ENCODE peak calls at places on chromosomes 2 and 18, in six cellular contexts. One of them, this sample, is unnamed.

GRCh38 chr2:196170681-196171247 is 614 bp downstream of the STK17B start:
- DNase-seq in H9: peak; percentile 29
- DNase-seq in mesendoderm: peak; percentile 48
- DNase-seq in IMR-90: peak; percentile 60
- DNase-seq in trophoblast cell: peak; percentile 85
- DNase-seq in neuronal stem cell: peak; percentile 17
- DNase-seq in this sample: peak; percentile 68

GRCh38 chr18:62183578-62184195 is 3.2 kb downstream of the PIGN start:
- DNase-seq in H9: no peak
- DNase-seq in mesendoderm: peak; percentile 55
- DNase-seq in IMR-90: peak; percentile 68
- DNase-seq in trophoblast cell: peak; percentile 84
- DNase-seq in neuronal stem cell: peak; percentile 33
- DNase-seq in this sample: peak; percentile 69

GRCh38 chr2:128808462-128809255 is 490.0 kb upstream of the HS6ST1 start:
- DNase-seq in H9: no peak
- DNase-seq in mesendoderm: peak; percentile 38
- DNase-seq in IMR-90: peak; percentile 51
- DNase-seq in trophoblast cell: no peak
- DNase-seq in neuronal stem cell: no peak
- DNase-seq in this sample: peak; percentile 34

GRCh38 chr2:29016500-29016899 is 35.4 kb downstream of the TOGARAM2 start:
- DNase-seq in H9: no peak
- DNase-seq in mesendoderm: no peak
- DNase-seq in IMR-90: no peak
- DNase-seq in trophoblast cell: no peak
- DNase-seq in neuronal stem cell: no peak
- DNase-seq in this sample: no peak

GRCh38 chr2:54665436-54665856 is 58.0 kb upstream of the EML6 start:
- DNase-seq in H9: peak; percentile 73
- DNase-seq in mesendoderm: peak; percentile 73
- DNase-seq in IMR-90: peak; percentile 68
- DNase-seq in trophoblast cell: peak; percentile 64
- DNase-seq in neuronal stem cell: peak; percentile 49
- DNase-seq in this sample: peak; percentile 53

GRCh38 chr2:237575869-237576862 is 9.8 kb downstream of the PRLH start:
- DNase-seq in H9: no peak
- DNase-seq in mesendoderm: no peak
- DNase-seq in IMR-90: no peak
- DNase-seq in trophoblast cell: no peak
- DNase-seq in neuronal stem cell: no peak
- DNase-seq in this sample: no peak

GRCh38 chr2:99101697-99102096 is 39.8 kb upstream of the C2orf15 start:
- DNase-seq in H9: no peak
- DNase-seq in mesendoderm: no peak
- DNase-seq in IMR-90: peak; percentile 3
- DNase-seq in trophoblast cell: peak; percentile 2
- DNase-seq in neuronal stem cell: no peak
- DNase-seq in this sample: peak; percentile 23

GRCh38 chr2:123791716-123792115 is 233.4 kb upstream of the CNTNAP5 start:
- DNase-seq in H9: no peak
- DNase-seq in mesendoderm: peak; percentile 43
- DNase-seq in IMR-90: no peak
- DNase-seq in trophoblast cell: no peak
- DNase-seq in neuronal stem cell: no peak
- DNase-seq in this sample: peak; percentile 6

GRCh38 chr2:180578441-180578840 is 402.0 kb upstream of the UBE2E3 start:
- DNase-seq in H9: no peak
- DNase-seq in mesendoderm: no peak
- DNase-seq in IMR-90: no peak
- DNase-seq in trophoblast cell: no peak
- DNase-seq in neuronal stem cell: no peak
- DNase-seq in this sample: no peak

GRCh38 chr2:8149985-8150547 is 531.8 kb upstream of the ID2 start:
- DNase-seq in H9: peak; percentile 38
- DNase-seq in mesendoderm: peak; percentile 86
- DNase-seq in IMR-90: peak; percentile 59
- DNase-seq in trophoblast cell: peak; percentile 82
- DNase-seq in neuronal stem cell: no peak
- DNase-seq in this sample: peak; percentile 22

GRCh38 chr18:49898421-49898820 is 85.1 kb upstream of the ACAA2 start:
- DNase-seq in H9: peak; percentile 50
- DNase-seq in mesendoderm: peak; percentile 75
- DNase-seq in IMR-90: peak; percentile 69
- DNase-seq in trophoblast cell: peak; percentile 91
- DNase-seq in neuronal stem cell: peak; percentile 86
- DNase-seq in this sample: peak; percentile 82

GRCh38 chr2:181471783-181472182 is 14.6 kb downstream of the ITGA4 start:
- DNase-seq in H9: no peak
- DNase-seq in mesendoderm: no peak
- DNase-seq in IMR-90: no peak
- DNase-seq in trophoblast cell: no peak
- DNase-seq in neuronal stem cell: no peak
- DNase-seq in this sample: peak; percentile 47

GRCh38 chr2:128692895-128693519 is 374.3 kb upstream of the HS6ST1 start:
- DNase-seq in H9: no peak
- DNase-seq in mesendoderm: no peak
- DNase-seq in IMR-90: no peak
- DNase-seq in trophoblast cell: peak; percentile 8
- DNase-seq in neuronal stem cell: no peak
- DNase-seq in this sample: no peak

GRCh38 chr18:63832470-63832869 is 55.0 kb upstream of the SERPINB2 start:
- DNase-seq in H9: no peak
- DNase-seq in mesendoderm: no peak
- DNase-seq in IMR-90: peak; percentile 86
- DNase-seq in trophoblast cell: peak; percentile 13
- DNase-seq in neuronal stem cell: no peak
- DNase-seq in this sample: no peak

GRCh38 chr18:63829886-63830285 is 54.7 kb downstream of the SERPINB7 start:
- DNase-seq in H9: no peak
- DNase-seq in mesendoderm: no peak
- DNase-seq in IMR-90: peak; percentile 19
- DNase-seq in trophoblast cell: no peak
- DNase-seq in neuronal stem cell: no peak
- DNase-seq in this sample: no peak

GRCh38 chr18:63834471-63835113 is 52.9 kb upstream of the SERPINB2 start:
- DNase-seq in H9: no peak
- DNase-seq in mesendoderm: no peak
- DNase-seq in IMR-90: no peak
- DNase-seq in trophoblast cell: no peak
- DNase-seq in neuronal stem cell: no peak
- DNase-seq in this sample: no peak

GRCh38 chr18:63828120-63828519 is 52.9 kb downstream of the SERPINB7 start:
- DNase-seq in H9: no peak
- DNase-seq in mesendoderm: no peak
- DNase-seq in IMR-90: no peak
- DNase-seq in trophoblast cell: no peak
- DNase-seq in neuronal stem cell: no peak
- DNase-seq in this sample: no peak

DNA sequence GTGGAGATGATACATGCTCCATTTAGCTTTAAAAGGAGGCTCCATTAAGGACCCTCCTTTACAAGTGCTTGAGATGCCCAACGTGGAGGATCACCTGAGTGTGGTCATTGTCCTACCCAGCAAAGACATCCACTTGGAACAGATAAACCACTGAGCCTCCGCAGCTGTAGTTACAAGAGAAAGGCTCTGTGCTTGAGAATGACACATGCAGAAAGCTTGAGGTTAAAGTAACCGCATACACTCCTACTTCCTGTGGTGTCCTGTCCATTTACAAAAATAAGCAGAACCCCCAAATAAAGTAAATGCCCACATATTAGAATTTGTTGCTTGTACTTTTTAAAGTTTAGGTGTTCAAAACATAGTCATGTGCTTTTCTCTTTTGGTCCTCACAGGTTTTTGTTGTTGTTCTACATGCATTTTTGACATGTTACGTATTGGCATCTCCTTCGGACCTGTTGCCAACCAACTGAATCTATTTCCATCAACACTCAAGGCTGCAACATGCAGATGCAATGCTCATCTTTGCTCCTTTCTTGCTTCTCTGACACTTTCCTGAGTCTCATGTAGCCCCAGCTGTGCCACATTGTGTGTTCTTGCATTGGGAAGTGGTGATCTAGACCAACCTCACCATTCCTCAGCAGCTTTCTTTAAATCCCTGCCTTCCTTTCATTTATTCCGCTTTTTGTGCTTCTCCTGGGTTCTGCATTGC is 56.0 kb downstream of the SERPINB7 start:
- DNase-seq in H9: no peak
- DNase-seq in mesendoderm: peak; percentile 9
- DNase-seq in IMR-90: peak; percentile 84
- DNase-seq in trophoblast cell: peak; percentile 21
- DNase-seq in neuronal stem cell: no peak
- DNase-seq in this sample: peak; percentile 67
- H2AK5ac ChIP-seq in H9: no peak overlapping the region
- H2AK5ac ChIP-seq in mesendoderm: no peak overlapping the region
- H2AK5ac ChIP-seq in IMR-90: peak overlapping the region; percentile 91
- H2AK5ac ChIP-seq in trophoblast cell: no peak overlapping the region
- H2AK5ac ChIP-seq in neuronal stem cell: no peak overlapping the region
- H2AK5ac ChIP-seq in this sample: no peak overlapping the region

GRCh38 chr2:212943351-212943750 is 208.1 kb downstream of the IKZF2 start:
- DNase-seq in H9: no peak
- DNase-seq in mesendoderm: no peak
- DNase-seq in IMR-90: no peak
- DNase-seq in trophoblast cell: no peak
- DNase-seq in neuronal stem cell: no peak
- DNase-seq in this sample: no peak

GRCh38 chr2:212940816-212941215 is 210.6 kb downstream of the IKZF2 start:
- DNase-seq in H9: peak; percentile 70
- DNase-seq in mesendoderm: peak; percentile 95
- DNase-seq in IMR-90: peak; percentile 34
- DNase-seq in trophoblast cell: no peak
- DNase-seq in neuronal stem cell: peak; percentile 58
- DNase-seq in this sample: peak; percentile 14

GRCh38 chr2:212938144-212938793 is 213.1 kb downstream of the IKZF2 start:
- DNase-seq in H9: no peak
- DNase-seq in mesendoderm: no peak
- DNase-seq in IMR-90: no peak
- DNase-seq in trophoblast cell: no peak
- DNase-seq in neuronal stem cell: no peak
- DNase-seq in this sample: no peak

GRCh38 chr2:212939777-212940531 is 211.5 kb downstream of the IKZF2 start:
- DNase-seq in H9: peak; percentile 34
- DNase-seq in mesendoderm: peak; percentile 50
- DNase-seq in IMR-90: no peak
- DNase-seq in trophoblast cell: no peak
- DNase-seq in neuronal stem cell: no peak
- DNase-seq in this sample: no peak

GRCh38 chr2:212941361-212941760 is 210.1 kb downstream of the IKZF2 start:
- DNase-seq in H9: no peak
- DNase-seq in mesendoderm: no peak
- DNase-seq in IMR-90: no peak
- DNase-seq in trophoblast cell: no peak
- DNase-seq in neuronal stem cell: no peak
- DNase-seq in this sample: no peak
- H3K18ac ChIP-seq in H9: no peak overlapping the region
- H3K18ac ChIP-seq in mesendoderm: no peak overlapping the region
- H3K18ac ChIP-seq in IMR-90: no peak overlapping the region
- H3K18ac ChIP-seq in trophoblast cell: no peak overlapping the region
- H3K18ac ChIP-seq in neuronal stem cell: no peak overlapping the region
- H3K18ac ChIP-seq in this sample: no peak overlapping the region

GRCh38 chr2:10052216-10052615 is 8.9 kb downstream of the KLF11 start:
- DNase-seq in H9: no peak
- DNase-seq in mesendoderm: no peak
- DNase-seq in IMR-90: no peak
- DNase-seq in trophoblast cell: no peak
- DNase-seq in neuronal stem cell: no peak
- DNase-seq in this sample: no peak
- H3K23ac ChIP-seq in H9: no peak overlapping the region
- H3K23ac ChIP-seq in mesendoderm: no peak overlapping the region
- H3K23ac ChIP-seq in IMR-90: no peak overlapping the region
- H3K23ac ChIP-seq in trophoblast cell: no peak overlapping the region
- H3K23ac ChIP-seq in neuronal stem cell: no peak overlapping the region
- H3K23ac ChIP-seq in this sample: no peak overlapping the region

GRCh38 chr2:50974940-50975339 is 57.0 kb downstream of the NRXN1 start:
- DNase-seq in H9: no peak
- DNase-seq in mesendoderm: no peak
- DNase-seq in IMR-90: no peak
- DNase-seq in trophoblast cell: no peak
- DNase-seq in neuronal stem cell: no peak
- DNase-seq in this sample: no peak
- H2AK5ac ChIP-seq in H9: no peak overlapping the region
- H2AK5ac ChIP-seq in mesendoderm: no peak overlapping the region
- H2AK5ac ChIP-seq in IMR-90: no peak overlapping the region
- H2AK5ac ChIP-seq in trophoblast cell: no peak overlapping the region
- H2AK5ac ChIP-seq in neuronal stem cell: no peak overlapping the region
- H2AK5ac ChIP-seq in this sample: no peak overlapping the region

DNA sequence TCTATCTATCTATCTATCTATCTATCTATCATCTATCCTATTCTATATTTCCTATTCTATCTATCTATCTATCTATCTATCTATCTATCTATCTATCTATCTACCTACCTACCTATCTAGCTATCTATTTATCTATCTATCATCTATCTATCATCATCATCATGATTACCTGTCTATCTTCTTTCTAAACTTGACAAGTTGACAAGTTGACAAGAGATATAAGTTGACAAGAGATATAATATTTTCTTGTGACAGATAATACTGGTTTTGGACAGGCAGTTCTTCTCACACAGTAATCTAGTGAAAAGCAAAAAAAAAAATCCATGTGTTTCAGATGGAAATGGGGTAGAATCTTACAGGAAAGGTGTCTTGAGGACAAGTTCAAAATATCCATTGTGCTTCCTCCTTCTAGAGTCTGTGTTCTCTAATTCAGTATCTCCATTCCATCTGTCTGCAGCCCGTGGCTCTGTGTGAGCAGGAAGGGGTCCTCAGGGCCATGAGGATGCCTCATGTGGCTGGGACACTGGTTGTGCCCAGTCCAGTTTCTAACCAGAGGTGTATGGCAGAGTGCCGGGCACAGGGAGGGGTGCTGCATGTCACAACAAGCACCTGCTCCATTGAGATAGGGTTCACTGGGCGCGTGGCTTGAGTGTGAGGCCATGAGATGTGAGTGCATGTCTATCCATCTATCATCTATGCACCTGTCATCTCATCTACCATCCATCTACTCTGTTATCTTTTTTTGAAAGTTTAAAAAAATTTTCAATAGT is 212.4 kb upstream of the PXDN start:
- DNase-seq in H9: no peak
- DNase-seq in mesendoderm: no peak
- DNase-seq in IMR-90: no peak
- DNase-seq in trophoblast cell: no peak
- DNase-seq in neuronal stem cell: no peak
- DNase-seq in this sample: no peak
- H3K18ac ChIP-seq in H9: no peak overlapping the region
- H3K18ac ChIP-seq in mesendoderm: no peak overlapping the region
- H3K18ac ChIP-seq in IMR-90: no peak overlapping the region
- H3K18ac ChIP-seq in trophoblast cell: no peak overlapping the region
- H3K18ac ChIP-seq in neuronal stem cell: peak overlapping the region; percentile 44
- H3K18ac ChIP-seq in this sample: no peak overlapping the region

GRCh38 chr18:78323453-78324230 is 656.0 kb upstream of the SALL3 start:
- DNase-seq in H9: no peak
- DNase-seq in mesendoderm: no peak
- DNase-seq in IMR-90: no peak
- DNase-seq in trophoblast cell: no peak
- DNase-seq in neuronal stem cell: no peak
- DNase-seq in this sample: no peak
- H3K23ac ChIP-seq in H9: no peak overlapping the region
- H3K23ac ChIP-seq in mesendoderm: no peak overlapping the region
- H3K23ac ChIP-seq in IMR-90: no peak overlapping the region
- H3K23ac ChIP-seq in trophoblast cell: no peak overlapping the region
- H3K23ac ChIP-seq in neuronal stem cell: no peak overlapping the region
- H3K23ac ChIP-seq in this sample: no peak overlapping the region